ENCODE peak calls at places on chromosomes 12 and 14, in six cellular contexts. Z, D, I, X, K and A are unnamed samples.

GRCh38 chr14:92334050-92334449 is 11.1 kb downstream of the SLC24A4 start:
- DNase-seq in Z (no peak), D (no peak), I (no peak), X (no peak), K (no peak), A (no peak)

GRCh38 chr12:100646896-100647295 is 73.4 kb downstream of the GAS2L3 start:
- DNase-seq in Z (no peak), D (no peak), I (no peak), X (no peak), K (no peak), A (no peak)

GRCh38 chr12:57764662-57765002 is 2.2 kb downstream of the CYP27B1 start:
- DNase-seq in Z (no peak), D (no peak), I (no peak), X (no peak), K (no peak), A (no peak)

GRCh38 chr14:69539631-69540410 is 34.9 kb downstream of the CCDC177 start:
- DNase-seq in Z (no peak), D (peak), I (peak), X (no peak), K (no peak), A (no peak)

GRCh38 chr12:122917508-122918227 is 21.7 kb upstream of the VPS37B start:
- DNase-seq in Z (no peak), D (peak), I (peak), X (peak), K (no peak), A (peak)

GRCh38 chr14:41235466-41235865 is 371.2 kb upstream of the LRFN5 start:
- DNase-seq in Z (no peak), D (no peak), I (no peak), X (no peak), K (no peak), A (no peak)

GRCh38 chr12:131112690-131113290 is 159.1 kb downstream of the ADGRD1 start:
- DNase-seq in Z (no peak), D (no peak), I (no peak), X (no peak), K (no peak), A (no peak)

GRCh38 chr14:75428230-75429104 is 645 bp downstream of the JDP2 start:
- DNase-seq in Z (no peak), D (peak), I (peak), X (peak), K (no peak), A (no peak)

GRCh38 chr12:108950991-108951739 is 69.7 kb downstream of the SVOP start:
- DNase-seq in Z (no peak), D (peak), I (peak), X (peak), K (peak), A (peak)

GRCh38 chr12:77102691-77103090 is 37.3 kb upstream of the E2F7 start:
- DNase-seq in Z (no peak), D (no peak), I (peak), X (peak), K (no peak), A (no peak)

GRCh38 chr12:112001555-112001954 is 11.4 kb downstream of the TMEM116 start:
- DNase-seq in Z (no peak), D (no peak), I (peak), X (no peak), K (no peak), A (no peak)

GRCh38 chr12:13686243-13686642 is 295.2 kb downstream of the GRIN2B start:
- DNase-seq in Z (no peak), D (no peak), I (no peak), X (no peak), K (no peak), A (no peak)

GRCh38 chr12:68614105-68614679 is 3.5 kb downstream of the RAP1B start:
- DNase-seq in Z (no peak), D (no peak), I (no peak), X (no peak), K (no peak), A (no peak)

GRCh38 chr12:24898185-24898584 is 50.7 kb downstream of the BCAT1 start:
- DNase-seq in Z (no peak), D (no peak), I (peak), X (no peak), K (no peak), A (no peak)

GRCh38 chr12:53051058-53051880 is 1.4 kb downstream of the TNS2 start:
- DNase-seq in Z (no peak), D (peak), I (peak), X (peak), K (no peak), A (no peak)

GRCh38 chr14:104292084-104292970 is 153.9 kb downstream of the KIF26A start:
- DNase-seq in Z (no peak), D (peak), I (no peak), X (no peak), K (no peak), A (no peak)

GRCh38 chr12:117599849-117600248 is 238.4 kb upstream of the NOS1 start:
- DNase-seq in Z (no peak), D (no peak), I (no peak), X (no peak), K (no peak), A (no peak)

GRCh38 chr12:74490390-74491064 is 47.1 kb upstream of the ATXN7L3B start:
- DNase-seq in Z (no peak), D (no peak), I (no peak), X (peak), K (no peak), A (no peak)

GRCh38 chr12:55743967-55744931 is 1.3 kb downstream of the GDF11 start:
- DNase-seq in Z (no peak), D (no peak), I (peak), X (peak), K (no peak), A (no peak)

GRCh38 chr14:91125271-91125661 is 11.4 kb downstream of the DGLUCY start:
- DNase-seq in Z (no peak), D (no peak), I (no peak), X (no peak), K (no peak), A (no peak)

GRCh38 chr12:101906226-101906625 is 28.8 kb downstream of the DRAM1 start:
- DNase-seq in Z (no peak), D (no peak), I (no peak), X (no peak), K (no peak), A (no peak)

GRCh38 chr14:61466249-61466904 is 145.0 kb downstream of the PRKCH start:
- DNase-seq in Z (no peak), D (peak), I (peak), X (peak), K (no peak), A (no peak)

GRCh38 chr12:42372154-42372791 is 46.3 kb downstream of the PPHLN1 start:
- DNase-seq in Z (no peak), D (no peak), I (peak), X (peak), K (peak), A (peak)

GRCh38 chr14:72560331-72560730 is 333.6 kb downstream of the DPF3 start:
- DNase-seq in Z (no peak), D (no peak), I (no peak), X (peak), K (no peak), A (no peak)

GRCh38 chr12:6534158-6534913 is at the start of gene GAPDH:
- DNase-seq in Z (peak), D (peak), I (peak), X (peak), K (peak), A (peak)

GRCh38 chr12:90501412-90501811 is 453.6 kb downstream of the CCER1 start:
- DNase-seq in Z (no peak), D (no peak), I (no peak), X (no peak), K (no peak), A (no peak)

GRCh38 chr14:104282332-104283196 is 144.2 kb downstream of the KIF26A start:
- DNase-seq in Z (no peak), D (peak), I (no peak), X (no peak), K (no peak), A (no peak)

GRCh38 chr14:105528859-105529505 is 2.6 kb downstream of the TMEM121 start:
- DNase-seq in Z (no peak), D (no peak), I (peak), X (no peak), K (no peak), A (no peak)

GRCh38 chr12:112116232-112117060 is 7.9 kb upstream of the NAA25 start:
- DNase-seq in Z (no peak), D (peak), I (peak), X (peak), K (no peak), A (peak)